ENCODE peak calls at places on chromosomes 16 and 17, in nine cellular contexts. W, J, T, H, R, X, V, G and Q are unnamed samples.

GRCh38 chr17:55704412-55704811 is 18.3 kb downstream of the TMEM100 start:
- DNase-seq in W (no peak), T (no peak), J (no peak), V (no peak), G (no peak), X (no peak), R (no peak), H (no peak), Q (no peak)

GRCh38 chr17:7294614-7295153 is at the start of gene YBX2:
- DNase-seq in T (no peak), V (peak; percentile 85), H (peak; percentile 65), X (peak; percentile 62), J (peak; percentile 19), R (peak; percentile 95), G (peak; percentile 35), W (no peak), Q (no peak)

GRCh38 chr17:58329035-58329807 is 626 bp upstream of the TSPOAP1 start:
- DNase-seq in R (peak; percentile 81), J (no peak), X (peak; percentile 82), W (no peak), H (no peak), T (no peak), G (peak; percentile 32), V (peak; percentile 85), Q (peak; percentile 88)

GRCh38 chr17:12545877-12546513 is 119.7 kb upstream of the MYOCD start:
- DNase-seq in H (no peak), T (peak; percentile 29), J (peak; percentile 75), G (peak; percentile 68), W (no peak), X (no peak), R (peak; percentile 33), V (no peak), Q (no peak)

GRCh38 chr16:46811682-46812081 is 19.3 kb downstream of the C16orf87 start:
- DNase-seq in X (no peak), J (no peak), V (no peak), G (no peak), R (no peak), W (no peak), T (no peak), H (no peak), Q (no peak)

GRCh38 chr17:79109584-79109983 is 35.0 kb downstream of the ENGASE start:
- DNase-seq in T (no peak), R (no peak), J (no peak), V (no peak), H (no peak), X (no peak), W (no peak), G (peak; percentile 22), Q (no peak)

GRCh38 chr16:3115561-3115960 is 3.2 kb downstream of the ZNF205 start:
- DNase-seq in G (no peak), T (no peak), J (no peak), H (no peak), W (no peak), V (no peak), X (no peak), R (no peak), Q (no peak)

GRCh38 chr17:52606098-52606497 is 447.6 kb upstream of the CA10 start:
- DNase-seq in G (peak; percentile 5), J (peak; percentile 1), W (no peak), T (no peak), R (no peak), X (no peak), H (no peak), V (no peak), Q (no peak)

GRCh38 chr17:52157603-52158449 is 688 bp downstream of the CA10 start:
- DNase-seq in V (no peak), H (no peak), J (no peak), R (peak; percentile 22), X (no peak), T (no peak), G (no peak), W (no peak), Q (no peak)

GRCh38 chr17:15651583-15652110 is 32.1 kb upstream of the FBXW10B start:
- DNase-seq in G (peak; percentile 99), T (peak; percentile 98), J (peak; percentile 98), W (peak; percentile 95), X (no peak), R (peak; percentile 34), V (peak; percentile 54), H (peak; percentile 70), Q (peak; percentile 80)

GRCh38 chr16:2816751-2817495 is at the start of gene PRSS21:
- DNase-seq in W (no peak), J (no peak), H (no peak), V (peak; percentile 39), X (peak; percentile 27), T (no peak), R (peak; percentile 69), G (no peak), Q (no peak)

GRCh38 chr16:59950431-59950830 is 1216.3 kb upstream of the GOT2 start:
- DNase-seq in V (no peak), G (peak; percentile 38), T (no peak), H (no peak), X (no peak), W (no peak), R (no peak), J (no peak), Q (no peak)

GRCh38 chr17:31548709-31549108 is 157.2 kb downstream of the RAB11FIP4 start:
- DNase-seq in H (no peak), X (no peak), R (no peak), G (no peak), J (no peak), V (no peak), W (no peak), T (no peak), Q (no peak)

GRCh38 chr16:8099586-8099985 is 490.7 kb downstream of the TMEM114 start:
- DNase-seq in G (no peak), J (no peak), R (no peak), T (no peak), H (no peak), X (no peak), W (no peak), V (no peak), Q (no peak)

GRCh38 chr17:51770031-51770759 is 388.3 kb downstream of the CA10 start:
- DNase-seq in V (no peak), J (no peak), T (no peak), G (no peak), H (no peak), W (no peak), X (no peak), R (no peak), Q (no peak)

GRCh38 chr17:29393451-29393850 is 3.3 kb downstream of the TAOK1 start:
- DNase-seq in W (no peak), J (peak; percentile 64), R (no peak), T (no peak), G (peak; percentile 25), V (no peak), H (no peak), X (no peak), Q (peak; percentile 68)

GRCh38 chr17:49987681-49988441 is 7.2 kb downstream of the DLX3 start:
- DNase-seq in R (no peak), X (no peak), V (no peak), W (no peak), G (peak; percentile 48), H (no peak), T (no peak), J (no peak), Q (peak; percentile 35)

GRCh38 chr17:43411369-43411677 is 12.5 kb downstream of the ARL4D start:
- DNase-seq in H (no peak), W (no peak), V (no peak), T (no peak), X (no peak), G (peak; percentile 51), R (no peak), J (no peak), Q (no peak)

GRCh38 chr17:78497115-78497540 is 80.1 kb downstream of the DNAH17 start:
- DNase-seq in V (peak; percentile 79), W (peak; percentile 38), T (peak; percentile 52), R (peak; percentile 88), X (peak; percentile 23), H (no peak), J (peak; percentile 88), G (peak; percentile 85), Q (peak; percentile 70)

GRCh38 chr17:8846768-8847211 is 20.7 kb downstream of the PIK3R6 start:
- DNase-seq in G (peak; percentile 49), X (no peak), V (no peak), R (no peak), T (peak; percentile 21), J (peak; percentile 64), W (no peak), H (no peak), Q (no peak)

GRCh38 chr16:154223-155030 is 2.0 kb downstream of the HBZ start:
- DNase-seq in J (peak; percentile 41), V (peak; percentile 36), H (no peak), W (no peak), X (peak; percentile 38), T (no peak), G (no peak), R (peak; percentile 67), Q (no peak)

GRCh38 chr17:10646393-10646990 is 10.6 kb downstream of the MYH3 start:
- DNase-seq in R (peak; percentile 72), J (peak; percentile 87), G (peak; percentile 70), W (peak; percentile 49), V (peak; percentile 82), X (peak; percentile 67), T (peak; percentile 58), H (peak; percentile 72), Q (no peak)

GRCh38 chr17:39738568-39738901 is 797 bp downstream of the GRB7 start:
- DNase-seq in J (no peak), R (peak; percentile 80), W (no peak), V (peak; percentile 63), H (no peak), T (no peak), G (peak; percentile 25), X (peak; percentile 49), Q (no peak)

GRCh38 chr16:87608400-87608985 is 6.2 kb downstream of the JPH3 start:
- DNase-seq in T (peak; percentile 20), H (peak; percentile 67), V (peak; percentile 78), J (peak; percentile 73), R (peak; percentile 75), W (peak; percentile 13), X (peak; percentile 9), G (peak; percentile 64), Q (peak; percentile 13)

GRCh38 chr17:38540514-38540913 is 65.2 kb downstream of the SRCIN1 start:
- DNase-seq in W (no peak), V (peak; percentile 1), J (no peak), T (no peak), G (no peak), H (no peak), R (no peak), X (no peak), Q (no peak)

GRCh38 chr16:77307764-77308561 is 108.8 kb downstream of the SYCE1L start:
- DNase-seq in T (no peak), X (no peak), J (peak; percentile 83), W (no peak), G (peak; percentile 78), H (no peak), V (no peak), R (peak; percentile 9), Q (no peak)

GRCh38 chr17:36936455-36936934 is 780 bp upstream of the LHX1 start:
- DNase-seq in X (no peak), J (no peak), W (no peak), V (no peak), R (peak; percentile 55), H (no peak), T (no peak), G (no peak), Q (no peak)

GRCh38 chr17:68061512-68062313 is 26.2 kb downstream of the KPNA2 start:
- DNase-seq in X (no peak), T (no peak), V (no peak), G (peak; percentile 56), W (no peak), H (no peak), R (peak; percentile 30), J (peak; percentile 17), Q (no peak)

GRCh38 chr16:2686912-2687507 is 4.7 kb downstream of the KCTD5 start:
- DNase-seq in T (no peak), R (peak; percentile 92), W (no peak), G (no peak), J (no peak), X (peak; percentile 76), H (no peak), V (peak; percentile 41), Q (peak; percentile 88)

GRCh38 chr17:28306954-28307401 is 12.0 kb upstream of the TMEM97 start:
- DNase-seq in T (no peak), H (no peak), R (no peak), G (no peak), W (no peak), J (no peak), V (no peak), X (no peak), Q (no peak)